ENCODE peak calls at places on chromosomes 13 and 19, in five cellular contexts. F is Daoy, A is psoas muscle, Q is ACHN, W is endothelial cell. O is an unnamed sample.

GRCh38 chr19:12450817-12451216 is 10.0 kb upstream of the ZNF443 start:
- DNase-seq in Q (no peak), F (no peak), W (no peak), A (no peak), O (no peak)

GRCh38 chr13:29532821-29533220 is 62.7 kb downstream of the SLC7A1 start:
- DNase-seq in F (no peak), A (no peak), Q (no peak), W (no peak), O (no peak)

GRCh38 chr13:112702341-112702982 is 12.6 kb downstream of the ATP11A start:
- DNase-seq in W (no peak), A (no peak), F (no peak), Q (no peak), O (no peak)

GRCh38 chr13:112779856-112780604 is 90.2 kb downstream of the ATP11A start:
- DNase-seq in A (no peak), F (no peak), Q (peak), W (no peak), O (peak)

GRCh38 chr19:52570005-52570861 is at the start of gene ZNF701:
- DNase-seq in F (peak), W (peak), A (peak), Q (peak), O (peak)

GRCh38 chr19:38394488-38394887 is 6.0 kb downstream of the SPRED3 start:
- DNase-seq in A (no peak), Q (no peak), W (peak), F (no peak), O (no peak)

GRCh38 chr13:38602261-38602660 is 84.6 kb upstream of the FREM2 start:
- DNase-seq in Q (no peak), F (no peak), A (no peak), W (no peak), O (no peak)

GRCh38 chr19:46076951-46077814 is 36.4 kb upstream of the IGFL4 start:
- DNase-seq in A (no peak), W (peak), Q (peak), F (peak), O (peak)

GRCh38 chr13:24271611-24272451 is 37.5 kb upstream of the C1QTNF9 start:
- DNase-seq in A (peak), Q (peak), F (peak), W (no peak), O (peak)

GRCh38 chr19:45677351-45678230 is 9.6 kb downstream of the GIPR start:
- DNase-seq in F (peak), W (peak), A (peak), Q (peak), O (no peak)